ENCODE peak calls at places on chromosome 22, in ten cellular contexts. One of them, this sample, is unnamed.

GRCh38 chr22:47220752-47221151 is 458.3 kb downstream of the TBC1D22A start:
- DNase-seq in glutamatergic neuron: no peak
- DNase-seq in cardiac fibroblast: no peak
- DNase-seq in cardiac muscle cell: no peak
- DNase-seq in keratinocyte: no peak
- DNase-seq in astrocyte: no peak
- DNase-seq in lower leg skin: peak; percentile 20
- DNase-seq in D721Med: no peak
- DNase-seq in astrocyte of the cerebellum: no peak
- DNase-seq in upper lobe of left lung: no peak
- DNase-seq in this sample: no peak

GRCh38 chr22:23649071-23649501 is 17.0 kb upstream of the DRICH1 start:
- DNase-seq in glutamatergic neuron: no peak
- DNase-seq in cardiac fibroblast: no peak
- DNase-seq in cardiac muscle cell: no peak
- DNase-seq in keratinocyte: no peak
- DNase-seq in astrocyte: no peak
- DNase-seq in lower leg skin: no peak
- DNase-seq in D721Med: no peak
- DNase-seq in astrocyte of the cerebellum: no peak
- DNase-seq in upper lobe of left lung: peak; percentile 46
- DNase-seq in this sample: no peak

GRCh38 chr22:20550851-20551744 is 43.7 kb downstream of the MED15 start:
- DNase-seq in glutamatergic neuron: no peak
- DNase-seq in cardiac fibroblast: peak; percentile 84
- DNase-seq in cardiac muscle cell: peak; percentile 61
- DNase-seq in keratinocyte: no peak
- DNase-seq in astrocyte: peak; percentile 79
- DNase-seq in lower leg skin: no peak
- DNase-seq in D721Med: no peak
- DNase-seq in astrocyte of the cerebellum: no peak
- DNase-seq in upper lobe of left lung: peak; percentile 58
- DNase-seq in this sample: peak; percentile 66

GRCh38 chr22:43081968-43082367 is 7.2 kb downstream of the TTLL1 start:
- DNase-seq in glutamatergic neuron: no peak
- DNase-seq in cardiac fibroblast: peak; percentile 36
- DNase-seq in cardiac muscle cell: no peak
- DNase-seq in keratinocyte: no peak
- DNase-seq in astrocyte: no peak
- DNase-seq in lower leg skin: no peak
- DNase-seq in D721Med: no peak
- DNase-seq in astrocyte of the cerebellum: no peak
- DNase-seq in upper lobe of left lung: no peak
- DNase-seq in this sample: no peak

GRCh38 chr22:50012201-50013181 is at the start of gene IL17REL:
- DNase-seq in glutamatergic neuron: no peak
- DNase-seq in cardiac fibroblast: peak; percentile 39
- DNase-seq in cardiac muscle cell: no peak
- DNase-seq in keratinocyte: no peak
- DNase-seq in astrocyte: no peak
- DNase-seq in lower leg skin: no peak
- DNase-seq in D721Med: no peak
- DNase-seq in astrocyte of the cerebellum: no peak
- DNase-seq in upper lobe of left lung: peak; percentile 57
- DNase-seq in this sample: no peak

GRCh38 chr22:18994780-18995711 is 59.0 kb upstream of the PRODH start:
- DNase-seq in glutamatergic neuron: no peak
- DNase-seq in cardiac fibroblast: no peak
- DNase-seq in cardiac muscle cell: peak; percentile 58
- DNase-seq in keratinocyte: no peak
- DNase-seq in astrocyte: no peak
- DNase-seq in lower leg skin: peak; percentile 75
- DNase-seq in D721Med: no peak
- DNase-seq in astrocyte of the cerebellum: no peak
- DNase-seq in upper lobe of left lung: no peak
- DNase-seq in this sample: no peak

GRCh38 chr22:49951986-49952896 is 8.3 kb upstream of the PIM3 start:
- DNase-seq in glutamatergic neuron: no peak
- DNase-seq in cardiac fibroblast: peak; percentile 89
- DNase-seq in cardiac muscle cell: no peak
- DNase-seq in keratinocyte: no peak
- DNase-seq in astrocyte: peak; percentile 84
- DNase-seq in lower leg skin: no peak
- DNase-seq in D721Med: no peak
- DNase-seq in astrocyte of the cerebellum: no peak
- DNase-seq in upper lobe of left lung: peak; percentile 75
- DNase-seq in this sample: no peak

GRCh38 chr22:20547029-20547428 is 39.6 kb downstream of the MED15 start:
- DNase-seq in glutamatergic neuron: no peak
- DNase-seq in cardiac fibroblast: no peak
- DNase-seq in cardiac muscle cell: no peak
- DNase-seq in keratinocyte: no peak
- DNase-seq in astrocyte: no peak
- DNase-seq in lower leg skin: no peak
- DNase-seq in D721Med: no peak
- DNase-seq in astrocyte of the cerebellum: no peak
- DNase-seq in upper lobe of left lung: no peak
- DNase-seq in this sample: no peak

DNA sequence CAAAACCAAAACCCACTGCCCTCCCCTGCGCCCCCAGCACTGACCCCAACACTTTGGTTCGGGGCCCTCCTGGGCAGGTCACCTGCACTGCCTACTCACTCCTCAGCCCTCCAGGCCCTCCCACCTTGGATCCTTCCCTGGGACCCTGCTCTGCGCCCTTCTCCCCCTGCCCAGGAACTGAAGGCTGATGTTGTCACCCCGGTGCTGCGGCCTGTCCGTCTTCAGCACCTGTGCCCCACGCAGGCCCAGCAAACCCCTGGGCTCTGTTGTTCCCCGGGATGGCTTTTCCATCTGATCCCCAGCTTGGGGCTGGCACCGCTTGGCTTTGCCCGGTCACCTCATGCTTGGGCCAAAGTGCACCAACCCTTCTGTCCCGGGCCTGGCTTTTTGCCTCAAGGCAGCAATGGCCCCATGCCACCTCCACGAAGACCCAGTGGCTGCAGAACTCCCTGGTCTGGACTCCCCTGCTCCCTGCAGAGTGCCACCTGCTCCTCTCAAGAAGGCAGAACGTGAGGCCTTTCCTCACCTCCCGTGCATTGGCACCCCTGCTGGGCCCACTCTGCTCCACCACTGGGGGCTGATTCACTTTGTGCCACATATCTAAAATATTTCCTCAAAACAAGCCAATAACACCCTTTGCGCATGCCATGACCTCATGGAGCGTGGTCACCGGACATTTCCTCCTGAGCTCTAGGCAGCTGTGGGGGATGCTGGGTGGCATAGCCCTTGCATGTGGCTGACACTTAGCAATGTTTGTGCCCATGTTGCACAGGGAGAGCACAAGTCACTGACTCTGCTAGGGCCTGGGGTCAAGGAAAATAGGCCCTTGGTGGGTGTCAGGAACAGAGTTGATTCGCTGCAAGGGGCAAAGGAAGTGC is 8.8 kb downstream of the PPM1F start:
- DNase-seq in glutamatergic neuron: no peak
- DNase-seq in cardiac fibroblast: no peak
- DNase-seq in cardiac muscle cell: no peak
- DNase-seq in keratinocyte: no peak
- DNase-seq in astrocyte: no peak
- DNase-seq in lower leg skin: no peak
- DNase-seq in D721Med: no peak
- DNase-seq in astrocyte of the cerebellum: no peak
- DNase-seq in upper lobe of left lung: no peak
- DNase-seq in this sample: no peak
- TF ChIP-seq CTCF in glutamatergic neuron: no peak
- TF ChIP-seq CTCF in cardiac fibroblast: no peak
- TF ChIP-seq CTCF in cardiac muscle cell: no peak
- TF ChIP-seq CTCF in keratinocyte: no peak
- TF ChIP-seq CTCF in astrocyte: no peak
- TF ChIP-seq CTCF in lower leg skin: no peak
- TF ChIP-seq CTCF in D721Med: no peak
- TF ChIP-seq CTCF in astrocyte of the cerebellum: no peak
- TF ChIP-seq CTCF in upper lobe of left lung: no peak
- TF ChIP-seq CTCF in this sample: no peak

GRCh38 chr22:44975444-44976262 is 34.2 kb downstream of the PHF21B start:
- DNase-seq in glutamatergic neuron: peak; percentile 77
- DNase-seq in cardiac fibroblast: peak; percentile 83
- DNase-seq in cardiac muscle cell: peak; percentile 95
- DNase-seq in keratinocyte: peak; percentile 13
- DNase-seq in astrocyte: peak; percentile 56
- DNase-seq in lower leg skin: peak; percentile 88
- DNase-seq in D721Med: no peak
- DNase-seq in astrocyte of the cerebellum: peak; percentile 69
- DNase-seq in upper lobe of left lung: no peak
- DNase-seq in this sample: peak; percentile 91
- TF ChIP-seq CTCF in glutamatergic neuron: peak; percentile 81
- TF ChIP-seq CTCF in cardiac fibroblast: peak; percentile 80
- TF ChIP-seq CTCF in cardiac muscle cell: peak; percentile 94
- TF ChIP-seq CTCF in keratinocyte: peak; percentile 82
- TF ChIP-seq CTCF in astrocyte: peak; percentile 84
- TF ChIP-seq CTCF in lower leg skin: no peak
- TF ChIP-seq CTCF in D721Med: peak; percentile 65
- TF ChIP-seq CTCF in astrocyte of the cerebellum: peak; percentile 92
- TF ChIP-seq CTCF in upper lobe of left lung: peak; percentile 64
- TF ChIP-seq CTCF in this sample: peak; percentile 84

GRCh38 chr22:39134366-39135091 is 18.0 kb downstream of the CBX7 start:
- DNase-seq in glutamatergic neuron: no peak
- DNase-seq in cardiac fibroblast: no peak
- DNase-seq in cardiac muscle cell: no peak
- DNase-seq in keratinocyte: no peak
- DNase-seq in astrocyte: no peak
- DNase-seq in lower leg skin: no peak
- DNase-seq in D721Med: no peak
- DNase-seq in astrocyte of the cerebellum: no peak
- DNase-seq in upper lobe of left lung: peak; percentile 83
- DNase-seq in this sample: peak; percentile 12

GRCh38 chr22:39132871-39133524 is 19.5 kb downstream of the CBX7 start:
- DNase-seq in glutamatergic neuron: no peak
- DNase-seq in cardiac fibroblast: no peak
- DNase-seq in cardiac muscle cell: no peak
- DNase-seq in keratinocyte: no peak
- DNase-seq in astrocyte: no peak
- DNase-seq in lower leg skin: no peak
- DNase-seq in D721Med: no peak
- DNase-seq in astrocyte of the cerebellum: no peak
- DNase-seq in upper lobe of left lung: peak; percentile 58
- DNase-seq in this sample: peak; percentile 20

GRCh38 chr22:39136317-39136716 is 16.2 kb downstream of the CBX7 start:
- DNase-seq in glutamatergic neuron: no peak
- DNase-seq in cardiac fibroblast: no peak
- DNase-seq in cardiac muscle cell: no peak
- DNase-seq in keratinocyte: no peak
- DNase-seq in astrocyte: no peak
- DNase-seq in lower leg skin: no peak
- DNase-seq in D721Med: no peak
- DNase-seq in astrocyte of the cerebellum: no peak
- DNase-seq in upper lobe of left lung: no peak
- DNase-seq in this sample: no peak

GRCh38 chr22:39133871-39134270 is 18.6 kb downstream of the CBX7 start:
- DNase-seq in glutamatergic neuron: no peak
- DNase-seq in cardiac fibroblast: no peak
- DNase-seq in cardiac muscle cell: no peak
- DNase-seq in keratinocyte: no peak
- DNase-seq in astrocyte: no peak
- DNase-seq in lower leg skin: no peak
- DNase-seq in D721Med: no peak
- DNase-seq in astrocyte of the cerebellum: no peak
- DNase-seq in upper lobe of left lung: peak; percentile 53
- DNase-seq in this sample: no peak

DNA sequence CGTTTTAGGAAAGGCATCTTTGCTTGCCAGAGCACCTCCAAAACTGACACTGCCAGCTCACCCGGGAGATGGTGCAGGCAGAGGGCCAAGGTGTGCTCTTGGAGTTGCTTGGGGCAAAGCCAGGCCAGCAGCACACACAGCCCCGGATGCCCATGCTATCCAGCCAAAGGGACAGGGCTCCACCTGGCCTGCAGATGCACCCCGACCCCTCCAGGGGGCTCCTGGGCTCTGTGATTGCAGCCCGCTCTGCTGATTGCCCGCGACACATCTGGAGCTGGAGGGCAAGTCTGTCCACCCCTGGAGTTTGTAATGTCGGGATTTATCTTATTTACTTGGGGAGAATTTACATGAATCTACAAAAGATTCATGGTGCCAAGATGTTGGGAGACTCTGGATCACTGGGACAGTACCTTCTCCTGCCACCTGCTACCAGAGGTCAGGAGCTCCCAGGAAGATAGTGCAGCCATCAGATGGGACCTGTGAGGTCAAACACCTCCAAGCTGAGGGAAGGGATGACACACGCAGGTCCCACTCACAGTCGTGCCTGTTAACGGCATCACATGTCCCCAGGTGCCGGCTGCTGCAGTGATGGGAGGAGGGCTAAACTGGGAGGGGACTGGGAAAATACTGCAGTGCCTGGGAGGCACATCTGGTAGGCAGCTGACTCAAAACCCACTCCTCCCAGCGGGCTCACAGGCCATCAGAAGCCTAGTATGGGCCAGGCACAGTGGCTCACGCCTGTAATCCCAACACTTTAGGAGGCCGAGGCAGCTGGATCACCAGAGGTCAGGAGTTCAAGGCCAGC is 17.2 kb downstream of the CBX7 start:
- DNase-seq in glutamatergic neuron: peak; percentile 82
- DNase-seq in cardiac fibroblast: peak; percentile 42
- DNase-seq in cardiac muscle cell: peak; percentile 72
- DNase-seq in keratinocyte: no peak
- DNase-seq in astrocyte: no peak
- DNase-seq in lower leg skin: no peak
- DNase-seq in D721Med: no peak
- DNase-seq in astrocyte of the cerebellum: no peak
- DNase-seq in upper lobe of left lung: peak; percentile 52
- DNase-seq in this sample: peak; percentile 70
- TF ChIP-seq CTCF in glutamatergic neuron: peak; percentile 75
- TF ChIP-seq CTCF in cardiac fibroblast: peak; percentile 50
- TF ChIP-seq CTCF in cardiac muscle cell: peak; percentile 63
- TF ChIP-seq CTCF in keratinocyte: peak; percentile 56
- TF ChIP-seq CTCF in astrocyte: peak; percentile 66
- TF ChIP-seq CTCF in lower leg skin: no peak
- TF ChIP-seq CTCF in D721Med: peak; percentile 17
- TF ChIP-seq CTCF in astrocyte of the cerebellum: peak; percentile 77
- TF ChIP-seq CTCF in upper lobe of left lung: peak; percentile 29
- TF ChIP-seq CTCF in this sample: peak; percentile 52

DNA sequence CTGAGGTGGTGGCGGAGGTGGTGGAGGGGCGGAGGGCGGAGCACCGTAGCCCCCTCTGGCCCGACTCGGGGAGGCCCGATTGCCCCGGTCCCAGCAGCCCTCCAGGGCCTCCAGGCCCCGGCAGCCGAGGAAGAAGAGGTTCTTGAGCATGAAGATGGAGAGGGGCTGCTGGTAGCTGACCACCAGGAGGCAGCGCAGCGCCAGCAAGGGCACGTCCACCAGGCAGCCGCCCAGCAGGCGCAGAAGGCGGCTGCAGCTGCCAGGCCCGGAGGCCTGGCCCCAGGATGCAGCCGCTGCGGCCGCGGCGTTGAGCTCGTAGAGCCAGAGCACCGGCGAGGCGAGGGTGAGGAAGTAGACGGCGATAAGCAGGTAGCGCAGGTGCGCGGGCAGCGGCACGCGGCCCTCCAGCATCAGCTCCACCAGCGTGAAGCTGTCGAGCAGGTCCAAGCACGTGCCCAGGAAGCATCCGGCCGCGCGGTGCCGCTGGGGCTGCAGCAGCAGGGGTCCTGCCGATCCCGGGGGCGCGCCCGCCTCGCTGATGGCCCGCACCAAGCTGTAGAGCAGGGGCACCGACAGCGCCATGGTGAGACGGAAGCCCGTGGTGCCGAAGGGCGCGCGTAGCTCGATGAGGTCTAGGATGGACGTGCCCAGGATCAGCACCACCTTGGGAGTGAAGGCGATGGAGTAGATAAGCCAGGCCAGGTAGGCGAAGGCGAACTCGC is 1.5 kb downstream of the TMEM121B start:
- DNase-seq in glutamatergic neuron: peak; percentile 81
- DNase-seq in cardiac fibroblast: peak; percentile 20
- DNase-seq in cardiac muscle cell: no peak
- DNase-seq in keratinocyte: no peak
- DNase-seq in astrocyte: no peak
- DNase-seq in lower leg skin: no peak
- DNase-seq in D721Med: no peak
- DNase-seq in astrocyte of the cerebellum: no peak
- DNase-seq in upper lobe of left lung: peak; percentile 87
- DNase-seq in this sample: no peak
- TF ChIP-seq CTCF in glutamatergic neuron: peak; percentile 87
- TF ChIP-seq CTCF in cardiac fibroblast: peak; percentile 26
- TF ChIP-seq CTCF in cardiac muscle cell: peak; percentile 37
- TF ChIP-seq CTCF in keratinocyte: no peak
- TF ChIP-seq CTCF in astrocyte: no peak
- TF ChIP-seq CTCF in lower leg skin: no peak
- TF ChIP-seq CTCF in D721Med: peak; percentile 42
- TF ChIP-seq CTCF in astrocyte of the cerebellum: peak; percentile 6
- TF ChIP-seq CTCF in upper lobe of left lung: peak; percentile 31
- TF ChIP-seq CTCF in this sample: peak; percentile 30